ENCODE peak calls at places on chromosomes 12 and 14, in seven cellular contexts. W is lower leg skin; M is germinal center; A is natural killer cell; V is AG04449; N is activated CD4-positive, alpha-beta T cell treated with anti-CD3 and anti-CD28 coated beads, Interleukin-2, amount 50 U/mL, for 1 hour; Q is HEK293T. U is an unnamed sample.

GRCh38 chr14:79465651-79466050 is 745.7 kb downstream of the DIO2 start:
- DNase-seq in M (no peak), Q (no peak), A (no peak), N (no peak), V (no peak), W (no peak), U (no peak)

GRCh38 chr12:6965026-6965661 is 5.3 kb downstream of the PHB2 start:
- DNase-seq in W (peak), A (peak), Q (peak), M (peak), V (no peak), N (peak), U (peak)

GRCh38 chr14:63276492-63277342 is 42.0 kb downstream of the GPHB5 start:
- DNase-seq in V (peak), M (peak), W (no peak), N (no peak), Q (peak), A (no peak), U (no peak)

GRCh38 chr12:3178671-3179413 is 101.7 kb downstream of the TSPAN9 start:
- DNase-seq in V (no peak), A (no peak), N (no peak), W (no peak), M (no peak), Q (no peak), U (no peak)

GRCh38 chr14:101197595-101198397 is 294.3 kb upstream of the RTL1 start:
- DNase-seq in A (peak), M (no peak), V (no peak), Q (no peak), N (no peak), W (peak), U (peak)

GRCh38 chr12:922297-922696 is 27.2 kb downstream of the RAD52 start:
- DNase-seq in M (no peak), Q (no peak), W (no peak), N (no peak), V (no peak), A (no peak), U (no peak)

GRCh38 chr12:47828008-47828966 is 8.6 kb upstream of the HDAC7 start:
- DNase-seq in V (no peak), M (no peak), A (no peak), W (peak), Q (no peak), N (no peak), U (no peak)

GRCh38 chr12:6605425-6606330 is 1.5 kb downstream of the CHD4 start:
- DNase-seq in W (no peak), A (no peak), M (peak), V (no peak), N (peak), Q (peak), U (no peak)

GRCh38 chr12:40344312-40344711 is 119.5 kb downstream of the LRRK2 start:
- DNase-seq in V (no peak), W (no peak), N (no peak), Q (no peak), A (no peak), M (no peak), U (no peak)

GRCh38 chr14:98859301-98859700 is 412.7 kb downstream of the BCL11B start:
- DNase-seq in M (no peak), Q (no peak), A (no peak), N (no peak), W (peak), V (no peak), U (no peak)

GRCh38 chr14:39322807-39323206 is 89.1 kb downstream of the MIA2 start:
- DNase-seq in W (no peak), V (peak), Q (no peak), A (no peak), M (no peak), N (no peak), U (no peak)

GRCh38 chr12:124603910-124604775 is 36.7 kb upstream of the NCOR2 start:
- DNase-seq in W (no peak), Q (no peak), M (no peak), A (no peak), N (no peak), V (no peak), U (no peak)

GRCh38 chr12:18145924-18146323 is 55.9 kb upstream of the RERGL start:
- DNase-seq in V (no peak), N (no peak), A (no peak), M (no peak), Q (no peak), W (no peak), U (no peak)

GRCh38 chr14:104856157-104856868 is 8.8 kb upstream of the CEP170B start:
- DNase-seq in Q (no peak), W (no peak), N (no peak), A (no peak), M (no peak), V (no peak), U (peak)

GRCh38 chr12:74283646-74284045 is 254.0 kb upstream of the ATXN7L3B start:
- DNase-seq in N (no peak), M (no peak), Q (no peak), V (no peak), A (no peak), W (no peak), U (no peak)

GRCh38 chr14:66143387-66144112 is 342.6 kb upstream of the CCDC196 start:
- DNase-seq in M (no peak), W (no peak), V (no peak), Q (no peak), A (no peak), N (no peak), U (no peak)

GRCh38 chr12:82517027-82517426 is 158.7 kb downstream of the METTL25 start:
- DNase-seq in Q (peak), W (no peak), M (no peak), N (no peak), A (no peak), V (no peak), U (no peak)

GRCh38 chr12:32217354-32218310 is 111.0 kb downstream of the BICD1 start:
- DNase-seq in M (no peak), N (no peak), W (no peak), A (no peak), V (peak), Q (no peak), U (no peak)

GRCh38 chr12:112705037-112705632 is 86.4 kb upstream of the RPH3A start:
- DNase-seq in M (no peak), Q (no peak), N (no peak), V (no peak), A (no peak), W (no peak), U (no peak)

GRCh38 chr12:132356686-132357622 is 27.6 kb upstream of the GALNT9 start:
- DNase-seq in W (no peak), Q (peak), N (no peak), M (no peak), V (peak), A (no peak), U (no peak)

GRCh38 chr12:2677142-2677880 is 117.5 kb upstream of the FKBP4 start:
- DNase-seq in M (no peak), Q (no peak), W (peak), N (no peak), A (no peak), V (no peak), U (no peak)